ENCODE peak calls at places on chromosomes 11 and 22, in five cellular contexts. K is heart right ventricle, O is left ventricle myocardium inferior, J is HFFc6, B is NB4. E is an unnamed sample.

GRCh38 chr11:47924184-47924671 is 56.1 kb upstream of the PTPRJ start:
- DNase-seq in K (no peak), O (no peak), J (peak), B (no peak), E (no peak)

GRCh38 chr22:20566420-20567260 is 59.2 kb downstream of the MED15 start:
- DNase-seq in K (no peak), O (peak), J (peak), B (no peak), E (no peak)

GRCh38 chr22:21761086-21761485 is 25.5 kb upstream of the YPEL1 start:
- DNase-seq in K (no peak), O (no peak), J (no peak), B (no peak), E (no peak)

GRCh38 chr11:68396526-68396925 is 64.0 kb upstream of the PPP6R3 start:
- DNase-seq in K (no peak), O (no peak), J (no peak), B (no peak), E (peak)

GRCh38 chr11:117551761-117552343 is 224.2 kb downstream of the CEP164 start:
- DNase-seq in K (no peak), O (no peak), J (no peak), B (no peak), E (no peak)

GRCh38 chr11:13857828-13858227 is 104.7 kb upstream of the SPON1 start:
- DNase-seq in K (no peak), O (no peak), J (no peak), B (no peak), E (no peak)

GRCh38 chr11:34214961-34215805 is 109.8 kb downstream of the NAT10 start:
- DNase-seq in K (no peak), O (no peak), J (peak), B (no peak), E (no peak)

GRCh38 chr11:64060861-64061444 is 25.2 kb downstream of the FLRT1 start:
- DNase-seq in K (peak), O (peak), J (no peak), B (no peak), E (peak)

GRCh38 chr11:35814720-35815305 is 129.0 kb upstream of the LDLRAD3 start:
- DNase-seq in K (no peak), O (no peak), J (no peak), B (no peak), E (no peak)

GRCh38 chr11:61699737-61700160 is 19.6 kb downstream of the DAGLA start:
- DNase-seq in K (peak), O (peak), J (no peak), B (no peak), E (no peak)

GRCh38 chr11:130403301-130403804 is 25.1 kb downstream of the ADAMTS8 start:
- DNase-seq in K (peak), O (peak), J (peak), B (no peak), E (no peak)

GRCh38 chr11:66612458-66612857 is 4.0 kb upstream of the RBM14 start:
- DNase-seq in K (no peak), O (no peak), J (no peak), B (no peak), E (no peak)
- TF ChIP-seq CTCF in K (no peak), O (no peak), J (no peak), B (no peak), E (no peak)

GRCh38 chr11:1505480-1505879 is 18.9 kb upstream of the MOB2 start:
- DNase-seq in K (no peak), O (peak), J (no peak), B (no peak), E (no peak)
- TF ChIP-seq CTCF in K (no peak), O (no peak), J (peak), B (peak), E (no peak)

DNA sequence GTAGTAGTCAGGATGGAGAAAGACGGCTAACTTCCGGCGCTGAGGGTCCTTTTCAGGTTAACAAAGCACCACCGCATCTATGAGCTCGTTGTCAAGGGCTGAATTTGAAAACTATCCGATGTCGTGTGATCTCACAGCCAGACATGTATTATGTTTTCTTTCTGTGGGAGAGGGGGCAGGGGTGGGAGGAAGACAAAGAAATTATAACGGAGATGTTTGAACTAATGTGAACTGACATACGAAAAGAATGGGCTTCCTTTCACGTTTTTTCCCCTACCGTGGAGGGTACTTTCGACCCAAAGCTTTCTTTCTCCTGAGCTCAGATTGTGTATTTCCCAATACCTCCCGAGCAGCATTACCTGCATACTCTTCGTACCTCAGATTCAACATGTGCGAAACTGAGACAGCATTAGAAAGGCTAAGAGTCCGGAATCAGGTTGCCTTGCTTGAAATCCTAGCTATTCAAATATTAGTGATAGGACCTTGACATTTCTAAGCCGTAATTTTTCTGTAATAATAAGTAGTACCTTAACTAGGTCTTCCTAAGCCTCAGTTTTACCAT is 696 bp upstream of the PAK1 start:
- DNase-seq in K (no peak), O (no peak), J (no peak), B (no peak), E (no peak)
- TF ChIP-seq CTCF in K (no peak), O (no peak), J (no peak), B (no peak), E (no peak)

DNA sequence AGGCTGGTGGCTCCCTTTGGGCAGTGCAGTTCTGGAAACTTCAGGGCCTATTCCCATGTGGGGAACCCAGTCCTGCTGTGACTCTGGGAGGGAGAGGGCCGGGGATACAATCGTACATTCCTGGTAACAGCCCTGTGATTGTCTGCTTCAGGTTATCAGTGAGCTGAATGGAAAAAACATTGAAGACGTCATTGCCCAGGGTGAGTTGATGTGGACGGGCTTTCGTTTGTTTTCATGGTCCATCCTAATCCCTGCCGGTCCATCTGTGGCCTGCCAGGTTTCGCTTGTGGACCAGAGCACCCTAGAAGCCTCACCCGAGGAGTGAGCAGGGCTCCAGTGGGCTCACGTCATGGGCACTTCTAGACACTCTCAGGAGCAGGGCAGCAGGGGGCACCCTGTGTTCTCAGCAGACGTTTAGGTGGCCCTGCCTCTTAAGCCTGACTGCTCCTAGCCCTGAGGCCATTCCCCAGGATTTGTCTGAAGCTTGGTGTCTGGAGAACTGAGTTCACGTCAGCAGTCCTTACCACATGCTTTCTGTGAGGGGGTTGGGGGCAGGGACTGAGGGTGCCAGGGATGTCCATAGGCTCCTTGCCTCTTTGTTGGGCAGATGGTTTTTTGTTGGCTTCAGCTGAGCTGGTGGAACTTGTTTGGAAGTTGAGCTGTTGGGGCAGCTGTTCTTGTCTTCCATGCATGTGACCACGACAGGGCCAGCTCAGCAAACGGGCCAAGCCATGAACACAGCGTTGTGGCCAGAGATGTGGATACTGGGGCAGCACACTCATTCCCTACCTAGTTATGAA is 1.9 kb downstream of the RPLP2 start:
- DNase-seq in K (no peak), O (no peak), J (no peak), B (peak), E (no peak)
- TF ChIP-seq CTCF in K (no peak), O (no peak), J (peak), B (no peak), E (no peak)

E was measured in glutamatergic neuron.